ENCODE peak calls at places on chromosomes 4 and X, in eight cellular contexts. One of them, this sample, is unnamed.

GRCh38 chr4:83320548-83320947 is 14.1 kb downstream of the HPSE start:
- DNase-seq in dorsolateral prefrontal cortex: peak
- DNase-seq in SJSA1: no peak
- DNase-seq in pancreas: no peak
- DNase-seq in IMR-90: peak
- DNase-seq in GM23248: peak
- DNase-seq in aorta: peak
- DNase-seq in RWPE1: peak
- DNase-seq in this sample: peak

GRCh38 chr4:3168029-3168428 is 80.9 kb upstream of the MSANTD1 start:
- DNase-seq in dorsolateral prefrontal cortex: no peak
- DNase-seq in SJSA1: no peak
- DNase-seq in pancreas: no peak
- DNase-seq in IMR-90: peak
- DNase-seq in GM23248: peak
- DNase-seq in aorta: no peak
- DNase-seq in RWPE1: peak
- DNase-seq in this sample: no peak

GRCh38 chr4:172750910-172751309 is 417.7 kb upstream of the GALNT7 start:
- DNase-seq in dorsolateral prefrontal cortex: no peak
- DNase-seq in SJSA1: no peak
- DNase-seq in pancreas: no peak
- DNase-seq in IMR-90: no peak
- DNase-seq in GM23248: no peak
- DNase-seq in aorta: no peak
- DNase-seq in RWPE1: no peak
- DNase-seq in this sample: no peak

GRCh38 chr4:148273501-148273986 is 168.7 kb downstream of the NR3C2 start:
- DNase-seq in dorsolateral prefrontal cortex: no peak
- DNase-seq in SJSA1: no peak
- DNase-seq in pancreas: peak
- DNase-seq in IMR-90: no peak
- DNase-seq in GM23248: no peak
- DNase-seq in aorta: no peak
- DNase-seq in RWPE1: no peak
- DNase-seq in this sample: no peak

GRCh38 chrX:136754641-136755040 is 26.1 kb downstream of the ARHGEF6 start:
- DNase-seq in dorsolateral prefrontal cortex: peak
- DNase-seq in SJSA1: no peak
- DNase-seq in pancreas: no peak
- DNase-seq in IMR-90: no peak
- DNase-seq in GM23248: no peak
- DNase-seq in aorta: no peak
- DNase-seq in RWPE1: no peak
- DNase-seq in this sample: no peak

GRCh38 chr4:26459756-26460530 is 30.3 kb downstream of the CCKAR start:
- DNase-seq in dorsolateral prefrontal cortex: no peak
- DNase-seq in SJSA1: no peak
- DNase-seq in pancreas: no peak
- DNase-seq in IMR-90: peak
- DNase-seq in GM23248: peak
- DNase-seq in aorta: no peak
- DNase-seq in RWPE1: no peak
- DNase-seq in this sample: no peak

GRCh38 chr4:2795558-2796260 is 2.8 kb downstream of the SH3BP2 start:
- DNase-seq in dorsolateral prefrontal cortex: peak
- DNase-seq in SJSA1: no peak
- DNase-seq in pancreas: peak
- DNase-seq in IMR-90: no peak
- DNase-seq in GM23248: no peak
- DNase-seq in aorta: peak
- DNase-seq in RWPE1: no peak
- DNase-seq in this sample: peak

GRCh38 chrX:805988-806387 is 175.4 kb downstream of the SHOX start:
- DNase-seq in dorsolateral prefrontal cortex: no peak
- DNase-seq in SJSA1: no peak
- DNase-seq in pancreas: no peak
- DNase-seq in IMR-90: no peak
- DNase-seq in GM23248: no peak
- DNase-seq in aorta: no peak
- DNase-seq in RWPE1: no peak
- DNase-seq in this sample: no peak

GRCh38 chrX:150569155-150569477 is 695 bp downstream of the MTM1 start:
- DNase-seq in dorsolateral prefrontal cortex: no peak
- DNase-seq in SJSA1: no peak
- DNase-seq in pancreas: no peak
- DNase-seq in IMR-90: peak
- DNase-seq in GM23248: peak
- DNase-seq in aorta: no peak
- DNase-seq in RWPE1: no peak
- DNase-seq in this sample: peak

GRCh38 chr4:40309250-40309774 is 25.8 kb upstream of the CHRNA9 start:
- DNase-seq in dorsolateral prefrontal cortex: peak
- DNase-seq in SJSA1: peak
- DNase-seq in pancreas: peak
- DNase-seq in IMR-90: peak
- DNase-seq in GM23248: peak
- DNase-seq in aorta: peak
- DNase-seq in RWPE1: peak
- DNase-seq in this sample: peak

GRCh38 chrX:39170432-39170831 is 369.2 kb downstream of the MID1IP1 start:
- DNase-seq in dorsolateral prefrontal cortex: no peak
- DNase-seq in SJSA1: no peak
- DNase-seq in pancreas: no peak
- DNase-seq in IMR-90: no peak
- DNase-seq in GM23248: no peak
- DNase-seq in aorta: no peak
- DNase-seq in RWPE1: no peak
- DNase-seq in this sample: no peak

GRCh38 chrX:54746928-54747327 is 51.1 kb downstream of the ITIH6 start:
- DNase-seq in dorsolateral prefrontal cortex: no peak
- DNase-seq in SJSA1: no peak
- DNase-seq in pancreas: no peak
- DNase-seq in IMR-90: no peak
- DNase-seq in GM23248: no peak
- DNase-seq in aorta: no peak
- DNase-seq in RWPE1: no peak
- DNase-seq in this sample: no peak

GRCh38 chr4:74608151-74608949 is 163.4 kb downstream of the AREG start:
- DNase-seq in dorsolateral prefrontal cortex: no peak
- DNase-seq in SJSA1: no peak
- DNase-seq in pancreas: no peak
- DNase-seq in IMR-90: peak
- DNase-seq in GM23248: peak
- DNase-seq in aorta: no peak
- DNase-seq in RWPE1: peak
- DNase-seq in this sample: no peak

GRCh38 chr4:185885604-185886003 is 73.6 kb upstream of the SORBS2 start:
- DNase-seq in dorsolateral prefrontal cortex: no peak
- DNase-seq in SJSA1: no peak
- DNase-seq in pancreas: no peak
- DNase-seq in IMR-90: no peak
- DNase-seq in GM23248: no peak
- DNase-seq in aorta: no peak
- DNase-seq in RWPE1: no peak
- DNase-seq in this sample: no peak

GRCh38 chr4:38119663-38120374 is 159.6 kb downstream of the PTTG2 start:
- DNase-seq in dorsolateral prefrontal cortex: no peak
- DNase-seq in SJSA1: peak
- DNase-seq in pancreas: no peak
- DNase-seq in IMR-90: peak
- DNase-seq in GM23248: peak
- DNase-seq in aorta: no peak
- DNase-seq in RWPE1: peak
- DNase-seq in this sample: no peak

GRCh38 chr4:65635051-65635821 is 35.1 kb downstream of the EPHA5 start:
- DNase-seq in dorsolateral prefrontal cortex: no peak
- DNase-seq in SJSA1: no peak
- DNase-seq in pancreas: no peak
- DNase-seq in IMR-90: no peak
- DNase-seq in GM23248: no peak
- DNase-seq in aorta: no peak
- DNase-seq in RWPE1: no peak
- DNase-seq in this sample: no peak
- H3K27ac ChIP-seq in dorsolateral prefrontal cortex: no peak
- H3K27ac ChIP-seq in SJSA1: no peak
- H3K27ac ChIP-seq in pancreas: no peak
- H3K27ac ChIP-seq in IMR-90: no peak
- H3K27ac ChIP-seq in GM23248: no peak
- H3K27ac ChIP-seq in aorta: no peak
- H3K27ac ChIP-seq in RWPE1: no peak
- H3K27ac ChIP-seq in this sample: no peak

GRCh38 chrX:155262970-155263754 is 1.1 kb downstream of the RAB39B start:
- DNase-seq in dorsolateral prefrontal cortex: no peak
- DNase-seq in SJSA1: no peak
- DNase-seq in pancreas: no peak
- DNase-seq in IMR-90: no peak
- DNase-seq in GM23248: peak
- DNase-seq in aorta: no peak
- DNase-seq in RWPE1: no peak
- DNase-seq in this sample: no peak
- H3K27ac ChIP-seq in dorsolateral prefrontal cortex: no peak
- H3K27ac ChIP-seq in SJSA1: no peak
- H3K27ac ChIP-seq in pancreas: no peak
- H3K27ac ChIP-seq in IMR-90: no peak
- H3K27ac ChIP-seq in GM23248: no peak
- H3K27ac ChIP-seq in aorta: no peak
- H3K27ac ChIP-seq in RWPE1: no peak
- H3K27ac ChIP-seq in this sample: no peak

DNA sequence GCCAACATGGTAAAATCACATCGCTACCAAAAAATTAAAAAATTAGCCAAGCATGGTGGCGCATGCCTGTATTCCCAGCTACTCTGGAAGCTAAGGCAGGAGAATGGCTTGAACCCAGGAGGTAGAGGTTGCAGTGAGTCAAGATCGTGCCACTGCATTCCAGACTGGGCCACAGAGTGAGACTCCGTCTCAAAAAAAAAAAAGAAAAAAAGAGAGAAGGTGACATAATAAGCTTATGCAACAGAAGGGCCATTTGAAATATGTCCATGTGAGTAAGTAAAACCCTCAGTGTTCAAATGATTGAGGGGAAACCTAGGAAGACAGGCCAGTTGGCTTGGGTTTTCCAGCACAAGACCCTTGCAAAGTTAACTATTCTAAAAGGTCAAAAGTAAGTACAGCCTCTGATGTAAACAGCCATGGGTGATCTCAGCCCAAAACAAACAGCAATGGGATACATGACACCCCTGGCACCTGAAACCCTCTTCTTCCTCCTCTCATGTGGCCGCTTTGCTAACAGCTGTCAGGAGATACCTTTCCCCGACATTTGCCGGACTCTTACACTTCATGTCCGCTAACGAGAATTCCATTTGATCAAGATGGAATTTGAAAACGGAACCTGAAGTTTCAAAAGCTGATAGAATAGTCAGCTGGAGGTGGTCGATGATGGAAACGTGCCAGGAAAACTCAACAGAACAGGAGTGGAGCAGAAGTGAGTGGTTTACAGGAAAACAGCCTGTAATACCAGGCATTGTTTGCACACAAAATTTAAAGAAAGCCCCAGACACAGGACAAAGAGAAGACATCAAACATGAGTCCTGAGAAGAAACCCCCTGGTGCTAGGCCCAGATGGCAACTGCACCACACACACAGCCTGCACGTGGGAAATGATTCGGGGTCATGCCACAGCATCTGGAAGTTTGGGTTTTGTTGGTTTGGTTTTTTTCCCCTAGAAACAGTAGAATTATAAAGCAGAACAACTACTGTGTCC is 93.0 kb upstream of the STS start:
- DNase-seq in dorsolateral prefrontal cortex: no peak
- DNase-seq in SJSA1: no peak
- DNase-seq in pancreas: no peak
- DNase-seq in IMR-90: no peak
- DNase-seq in GM23248: no peak
- DNase-seq in aorta: no peak
- DNase-seq in RWPE1: no peak
- DNase-seq in this sample: no peak
- H3K27ac ChIP-seq in dorsolateral prefrontal cortex: no peak
- H3K27ac ChIP-seq in SJSA1: no peak
- H3K27ac ChIP-seq in pancreas: no peak
- H3K27ac ChIP-seq in IMR-90: no peak
- H3K27ac ChIP-seq in GM23248: no peak
- H3K27ac ChIP-seq in aorta: no peak
- H3K27ac ChIP-seq in RWPE1: no peak
- H3K27ac ChIP-seq in this sample: no peak

DNA sequence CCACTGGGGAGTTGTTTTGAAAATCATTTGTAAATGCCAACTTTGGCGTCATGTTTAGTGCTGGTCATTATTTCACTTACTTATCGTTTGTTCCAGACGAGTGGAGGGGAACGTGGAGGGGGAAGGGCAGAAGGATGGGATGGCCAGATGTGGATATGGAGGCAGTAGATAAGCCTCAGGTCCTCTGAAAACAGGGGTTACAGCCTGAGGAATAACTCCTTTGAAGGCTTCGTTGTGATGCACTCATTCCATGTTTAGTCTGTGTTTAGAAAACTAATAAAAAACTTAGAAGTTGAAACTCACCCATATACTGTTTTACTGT is 1.1 kb downstream of the MOB1B start:
- DNase-seq in dorsolateral prefrontal cortex: no peak
- DNase-seq in SJSA1: no peak
- DNase-seq in pancreas: no peak
- DNase-seq in IMR-90: no peak
- DNase-seq in GM23248: peak
- DNase-seq in aorta: no peak
- DNase-seq in RWPE1: peak
- DNase-seq in this sample: no peak
- H3K27ac ChIP-seq in dorsolateral prefrontal cortex: peak
- H3K27ac ChIP-seq in SJSA1: no peak
- H3K27ac ChIP-seq in pancreas: no peak
- H3K27ac ChIP-seq in IMR-90: peak
- H3K27ac ChIP-seq in GM23248: peak
- H3K27ac ChIP-seq in aorta: no peak
- H3K27ac ChIP-seq in RWPE1: peak
- H3K27ac ChIP-seq in this sample: peak

This sample was measured in lower lobe of right lung.